ENCODE peak calls at places on chromosomes 13 and 19, in five cellular contexts. Y, R, L, W and T are unnamed samples. For H3K4me1, the result is how much of the 10 kb centered on the place peaks cover.

GRCh38 chr13:83881917-83882625 is at the start of gene SLITRK1:
- DNase-seq in W (no peak), L (peak), R (no peak), Y (no peak), T (no peak)

GRCh38 chr13:25744176-25744575 is 307.6 kb downstream of the SHISA2 start:
- DNase-seq in L (no peak), R (no peak), Y (no peak), W (no peak), T (no peak)

GRCh38 chr19:279656-280055 is 11.5 kb downstream of the PLPP2 start:
- DNase-seq in L (no peak), Y (no peak), R (no peak), W (no peak), T (no peak)

GRCh38 chr13:39144391-39144790 is 106.1 kb downstream of the NHLRC3 start:
- DNase-seq in Y (no peak), R (no peak), W (no peak), L (no peak), T (no peak)

GRCh38 chr19:1650627-1651009 is 1.8 kb downstream of the TCF3 start:
- DNase-seq in W (peak), L (peak), Y (no peak), R (peak), T (peak)

GRCh38 chr19:35194022-35194984 is 34.2 kb downstream of the FAM187B start:
- DNase-seq in W (no peak), R (no peak), Y (no peak), L (no peak), T (no peak)

GRCh38 chr13:97371486-97372109 is 62.4 kb upstream of the RAP2A start:
- DNase-seq in W (no peak), R (no peak), Y (no peak), L (no peak), T (no peak)

GRCh38 chr13:79128158-79128557 is 277.9 kb downstream of the RBM26 start:
- DNase-seq in W (no peak), R (no peak), L (peak), Y (peak), T (no peak)

GRCh38 chr19:869245-870177 is 10.0 kb downstream of the CFD start:
- DNase-seq in L (peak), W (no peak), R (no peak), Y (peak), T (no peak)

GRCh38 chr19:6056282-6056741 is 54.0 kb downstream of the RFX2 start:
- DNase-seq in W (no peak), L (no peak), R (no peak), Y (no peak), T (peak)

GRCh38 chr19:48393196-48393558 is 291 bp upstream of the GRIN2D start:
- DNase-seq in W (no peak), L (no peak), R (no peak), Y (no peak), T (no peak)

GRCh38 chr13:52760078-52760477 is 20.5 kb upstream of the CNMD start:
- DNase-seq in Y (no peak), W (no peak), R (no peak), L (no peak), T (no peak)

GRCh38 chr19:7673995-7674667 is 2.8 kb upstream of the MCEMP1 start:
- DNase-seq in R (no peak), W (no peak), Y (peak), L (peak), T (peak)

GRCh38 chr19:35033067-35034004 is 3.1 kb downstream of the SCN1B start:
- DNase-seq in Y (no peak), R (no peak), L (no peak), W (no peak), T (no peak)

GRCh38 chr13:26707122-26708006 is 53.2 kb downstream of the GPR12 start:
- DNase-seq in Y (peak), L (peak), R (peak), W (peak), T (peak)

GRCh38 chr13:31090921-31091624 is 70.6 kb downstream of the HSPH1 start:
- DNase-seq in W (no peak), R (no peak), Y (no peak), L (peak), T (no peak)

GRCh38 chr13:33806470-33807248 is 11.3 kb upstream of the RFC3 start:
- DNase-seq in R (no peak), L (no peak), W (no peak), Y (no peak), T (no peak)

GRCh38 chr19:57103573-57104277 is 16.1 kb upstream of the USP29 start:
- DNase-seq in L (peak), Y (peak), W (peak), R (peak), T (peak)

GRCh38 chr19:3768015-3768747 is 3.8 kb downstream of the RAX2 start:
- DNase-seq in R (no peak), L (no peak), Y (no peak), W (no peak), T (no peak)

GRCh38 chr19:35142531-35143230 is 374 bp upstream of the FXYD7 start:
- DNase-seq in L (no peak), Y (peak), W (peak), R (peak), T (peak)

GRCh38 chr13:24148414-24149305 is 11.9 kb upstream of the SPATA13 start:
- DNase-seq in R (no peak), W (no peak), L (peak), Y (peak), T (peak)

GRCh38 chr19:7505288-7505681 is 10.6 kb upstream of the ZNF358 start:
- DNase-seq in L (no peak), R (no peak), W (no peak), Y (peak), T (peak)

GRCh38 chr19:52007436-52007804 is 591 bp downstream of the ZNF615 start:
- DNase-seq in L (no peak), W (no peak), Y (no peak), R (no peak), T (no peak)

DNA sequence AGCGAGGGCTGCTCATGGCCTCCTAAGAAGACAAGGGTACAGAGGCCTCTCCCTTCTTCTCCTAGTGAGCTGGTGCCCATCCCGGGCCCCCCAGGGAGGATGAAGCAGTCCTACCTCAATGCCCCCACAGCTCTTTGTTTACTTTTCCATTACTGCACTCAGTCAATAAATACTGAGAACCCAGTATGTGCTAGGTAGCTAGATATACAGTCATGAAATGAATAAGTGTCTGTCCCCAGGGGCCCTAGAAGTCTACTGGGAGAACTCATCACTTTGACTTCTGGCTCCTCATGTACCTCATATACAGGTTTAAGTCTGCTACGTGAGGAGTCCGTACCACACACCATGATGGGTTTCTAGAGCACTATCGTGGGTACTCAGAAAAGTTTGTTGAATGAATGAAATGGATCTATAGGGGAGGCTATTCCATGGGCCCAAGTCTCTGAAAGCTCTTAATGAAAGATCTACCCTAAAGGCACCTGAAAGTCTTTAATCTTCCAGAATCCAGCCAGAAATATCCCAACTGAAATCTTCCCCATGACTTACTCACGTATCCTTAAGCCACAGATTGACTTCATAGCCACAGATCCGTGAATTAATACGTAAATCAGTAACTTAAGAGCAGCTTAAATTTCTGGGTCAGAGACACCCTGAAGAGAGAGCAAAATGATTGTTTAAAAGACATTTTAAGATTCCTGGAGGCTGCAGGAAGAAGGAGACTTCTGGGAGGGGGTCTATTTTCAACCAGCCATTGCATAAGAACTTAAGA is 51.6 kb upstream of the POMP start:
- DNase-seq in L (no peak), W (no peak), Y (no peak), R (no peak), T (no peak)
- H3K4me1 ChIP-seq in L (under half), W (under half), Y (under half), R (under half), T (under half)

DNA sequence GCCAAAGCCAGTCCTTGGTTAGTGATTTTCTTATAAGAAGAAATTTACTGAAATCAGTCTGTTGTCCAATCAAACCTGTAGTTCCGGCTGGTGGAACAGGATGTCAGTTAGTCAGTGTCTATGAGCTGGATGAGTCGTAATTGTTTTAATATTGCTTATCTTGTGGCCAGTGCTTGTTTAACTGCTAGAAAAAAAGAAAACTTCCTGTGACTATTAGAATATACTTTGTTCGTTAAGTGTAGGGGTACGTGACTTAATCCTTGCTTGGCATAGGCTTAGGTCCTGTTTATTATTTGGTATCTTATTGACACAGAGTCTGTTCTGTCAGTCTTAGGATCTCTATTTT is 1484.8 kb upstream of the MIR17HG start:
- DNase-seq in W (no peak), Y (peak), R (no peak), L (no peak), T (no peak)
- H3K4me1 ChIP-seq in W (under half), Y (under half), R (under half), L (under half), T (under half)

GRCh38 chr19:14517446-14517839 is 754 bp downstream of the DNAJB1 start:
- DNase-seq in W (no peak), L (peak), Y (no peak), R (peak), T (no peak)
- H3K4me1 ChIP-seq in W (half or more), L (under half), Y (under half), R (half or more), T (under half)

GRCh38 chr13:114063545-114064515 is 68.6 kb downstream of the RASA3 start:
- DNase-seq in W (no peak), R (no peak), Y (peak), L (peak), T (peak)

GRCh38 chr13:114065926-114066774 is 66.3 kb downstream of the RASA3 start:
- DNase-seq in W (no peak), Y (no peak), R (no peak), L (no peak), T (no peak)

GRCh38 chr13:114066956-114067355 is 65.5 kb downstream of the RASA3 start:
- DNase-seq in Y (no peak), W (no peak), R (no peak), L (no peak), T (no peak)

GRCh38 chr13:114064516-114065140 is 67.8 kb downstream of the RASA3 start:
- DNase-seq in L (peak), R (no peak), Y (peak), W (no peak), T (peak)

GRCh38 chr13:114065141-114065925 is 67.1 kb downstream of the RASA3 start:
- DNase-seq in W (peak), L (peak), R (peak), Y (peak), T (peak)
- H3K4me1 ChIP-seq in W (half or more), L (half or more), R (half or more), Y (under half), T (under half)

GRCh38 chr19:17107546-17108452 is 32.2 kb downstream of the MYO9B start:
- DNase-seq in Y (peak), W (no peak), L (peak), R (no peak), T (no peak)

GRCh38 chr19:17110599-17110966 is 35.0 kb downstream of the MYO9B start:
- DNase-seq in W (no peak), Y (no peak), L (no peak), R (no peak), T (no peak)

GRCh38 chr19:17109300-17109699 is 33.7 kb downstream of the MYO9B start:
- DNase-seq in L (no peak), R (no peak), W (no peak), Y (no peak), T (no peak)

GRCh38 chr19:17109962-17110598 is 34.5 kb downstream of the MYO9B start:
- DNase-seq in R (no peak), Y (no peak), W (no peak), L (no peak), T (no peak)

DNA sequence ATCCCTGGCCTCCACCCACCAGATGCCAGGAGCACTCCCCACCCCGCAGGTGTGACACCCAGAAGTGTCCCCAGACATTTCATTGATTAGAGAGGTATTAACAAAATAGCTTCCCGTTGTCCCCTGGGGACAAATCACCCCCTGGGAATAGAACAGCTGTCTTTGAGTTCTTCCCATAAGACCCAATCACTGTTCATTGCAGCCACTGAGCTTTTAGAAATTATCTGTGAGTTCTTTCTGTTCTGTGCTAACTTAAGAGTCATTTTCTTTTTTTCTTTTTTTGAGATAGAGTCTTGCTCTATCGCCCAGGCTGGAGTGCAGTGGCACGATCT is 32.8 kb downstream of the MYO9B start:
- DNase-seq in W (no peak), L (no peak), Y (no peak), R (no peak), T (no peak)
- H3K4me1 ChIP-seq in W (under half), L (under half), Y (under half), R (under half), T (under half)

DNA sequence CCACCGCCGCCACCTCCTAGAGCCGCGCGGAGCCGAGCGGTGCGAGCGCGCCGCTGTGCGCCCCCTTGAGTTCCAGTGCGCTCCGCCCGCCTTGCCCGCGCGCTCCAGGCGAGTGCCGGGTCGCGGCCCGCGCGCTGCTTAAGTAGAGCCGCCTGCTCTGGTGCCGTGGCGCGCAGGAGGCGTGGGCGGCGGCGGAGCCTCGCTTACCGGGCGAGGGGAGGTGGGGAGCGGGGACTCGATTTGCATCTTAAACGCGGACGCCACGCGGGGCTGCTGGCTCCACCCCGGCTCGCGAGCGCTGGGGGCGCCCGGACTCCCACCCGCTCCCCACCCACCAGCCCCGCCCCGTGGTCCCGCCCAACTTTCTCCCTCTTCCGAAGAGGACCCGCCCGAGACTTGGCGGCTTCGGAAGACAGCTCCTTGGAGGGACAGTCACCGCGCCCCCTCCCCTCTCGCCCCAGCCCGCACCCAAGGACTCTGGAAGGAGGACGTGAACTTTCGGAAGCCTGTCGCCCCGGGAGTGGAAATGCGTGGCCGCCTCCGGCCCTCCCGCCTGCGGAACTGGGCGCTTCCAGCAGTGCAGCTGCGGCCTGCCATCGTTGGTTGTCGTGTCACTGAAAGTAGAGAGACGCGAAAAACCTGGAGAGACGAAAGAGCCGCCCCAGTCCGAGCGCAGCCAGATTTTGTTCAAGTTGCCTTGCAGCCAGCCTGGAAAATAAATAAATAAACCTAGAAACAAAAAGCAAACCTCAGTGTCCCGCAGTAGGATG is at the start of gene KCTD12:
- DNase-seq in L (peak), R (peak), Y (peak), W (peak), T (peak)
- H3K4me1 ChIP-seq in L (under half), R (under half), Y (under half), W (under half), T (under half)

GRCh38 chr13:110262082-110262436 is 44.9 kb downstream of the COL4A1 start:
- DNase-seq in L (no peak), W (no peak), Y (no peak), R (no peak), T (no peak)
- H3K4me1 ChIP-seq in L (under half), W (under half), Y (under half), R (under half), T (under half)